ENCODE peak calls at places on chromosome 15, in eight cellular contexts. One of them, this sample, is unnamed. For H3K4me1, the result is how much of the 10 kb centered on the place peaks cover.

GRCh38 chr15:66573719-66574641 is 8.2 kb upstream of the LCTL start:
- DNase-seq in tibial artery: no peak
- DNase-seq in CD4-positive, alpha-beta memory T cell: no peak
- DNase-seq in HepG2: no peak
- DNase-seq in A549: no peak
- DNase-seq in mammary epithelial cell: no peak
- DNase-seq in thyroid gland: no peak
- DNase-seq in cardiac muscle cell: peak
- DNase-seq in this sample: peak

GRCh38 chr15:35218215-35218614 is 133.1 kb upstream of the NANOGP8 start:
- DNase-seq in tibial artery: no peak
- DNase-seq in CD4-positive, alpha-beta memory T cell: no peak
- DNase-seq in HepG2: peak
- DNase-seq in A549: no peak
- DNase-seq in mammary epithelial cell: no peak
- DNase-seq in thyroid gland: no peak
- DNase-seq in cardiac muscle cell: no peak
- DNase-seq in this sample: no peak

GRCh38 chr15:25093455-25094029 is 138.8 kb downstream of the SNRPN start:
- DNase-seq in tibial artery: no peak
- DNase-seq in CD4-positive, alpha-beta memory T cell: no peak
- DNase-seq in HepG2: no peak
- DNase-seq in A549: no peak
- DNase-seq in mammary epithelial cell: no peak
- DNase-seq in thyroid gland: no peak
- DNase-seq in cardiac muscle cell: no peak
- DNase-seq in this sample: no peak

GRCh38 chr15:85485956-85486567 is 105.7 kb downstream of the AKAP13 start:
- DNase-seq in tibial artery: peak
- DNase-seq in CD4-positive, alpha-beta memory T cell: peak
- DNase-seq in HepG2: peak
- DNase-seq in A549: peak
- DNase-seq in mammary epithelial cell: peak
- DNase-seq in thyroid gland: peak
- DNase-seq in cardiac muscle cell: peak
- DNase-seq in this sample: no peak

GRCh38 chr15:69285834-69286233 is 12.9 kb upstream of the PAQR5 start:
- DNase-seq in tibial artery: no peak
- DNase-seq in CD4-positive, alpha-beta memory T cell: no peak
- DNase-seq in HepG2: no peak
- DNase-seq in A549: no peak
- DNase-seq in mammary epithelial cell: no peak
- DNase-seq in thyroid gland: no peak
- DNase-seq in cardiac muscle cell: no peak
- DNase-seq in this sample: no peak

GRCh38 chr15:54659668-54660067 is 537.1 kb downstream of the RSL24D1 start:
- DNase-seq in tibial artery: no peak
- DNase-seq in CD4-positive, alpha-beta memory T cell: no peak
- DNase-seq in HepG2: no peak
- DNase-seq in A549: no peak
- DNase-seq in mammary epithelial cell: no peak
- DNase-seq in thyroid gland: no peak
- DNase-seq in cardiac muscle cell: no peak
- DNase-seq in this sample: no peak

GRCh38 chr15:88686166-88686565 is 47.4 kb downstream of the ISG20 start:
- DNase-seq in tibial artery: no peak
- DNase-seq in CD4-positive, alpha-beta memory T cell: no peak
- DNase-seq in HepG2: no peak
- DNase-seq in A549: no peak
- DNase-seq in mammary epithelial cell: no peak
- DNase-seq in thyroid gland: no peak
- DNase-seq in cardiac muscle cell: no peak
- DNase-seq in this sample: no peak

GRCh38 chr15:35925634-35926380 is 379.8 kb upstream of the DPH6 start:
- DNase-seq in tibial artery: no peak
- DNase-seq in CD4-positive, alpha-beta memory T cell: no peak
- DNase-seq in HepG2: no peak
- DNase-seq in A549: peak
- DNase-seq in mammary epithelial cell: peak
- DNase-seq in thyroid gland: no peak
- DNase-seq in cardiac muscle cell: peak
- DNase-seq in this sample: no peak

GRCh38 chr15:43625086-43625485 is 6.5 kb upstream of the STRC start:
- DNase-seq in tibial artery: no peak
- DNase-seq in CD4-positive, alpha-beta memory T cell: no peak
- DNase-seq in HepG2: no peak
- DNase-seq in A549: no peak
- DNase-seq in mammary epithelial cell: no peak
- DNase-seq in thyroid gland: no peak
- DNase-seq in cardiac muscle cell: no peak
- DNase-seq in this sample: no peak

GRCh38 chr15:93025625-93025982 is 63.4 kb downstream of the RGMA start:
- DNase-seq in tibial artery: no peak
- DNase-seq in CD4-positive, alpha-beta memory T cell: no peak
- DNase-seq in HepG2: no peak
- DNase-seq in A549: no peak
- DNase-seq in mammary epithelial cell: no peak
- DNase-seq in thyroid gland: no peak
- DNase-seq in cardiac muscle cell: no peak
- DNase-seq in this sample: no peak

GRCh38 chr15:53830707-53831386 is 71.4 kb upstream of the WDR72 start:
- DNase-seq in tibial artery: no peak
- DNase-seq in CD4-positive, alpha-beta memory T cell: no peak
- DNase-seq in HepG2: peak
- DNase-seq in A549: no peak
- DNase-seq in mammary epithelial cell: no peak
- DNase-seq in thyroid gland: no peak
- DNase-seq in cardiac muscle cell: no peak
- DNase-seq in this sample: no peak

GRCh38 chr15:22895465-22896190 is 57.2 kb downstream of the NIPA2 start:
- DNase-seq in tibial artery: no peak
- DNase-seq in CD4-positive, alpha-beta memory T cell: no peak
- DNase-seq in HepG2: no peak
- DNase-seq in A549: peak
- DNase-seq in mammary epithelial cell: peak
- DNase-seq in thyroid gland: no peak
- DNase-seq in cardiac muscle cell: no peak
- DNase-seq in this sample: no peak

GRCh38 chr15:63198315-63198714 is 8.9 kb downstream of the RAB8B start:
- DNase-seq in tibial artery: no peak
- DNase-seq in CD4-positive, alpha-beta memory T cell: no peak
- DNase-seq in HepG2: no peak
- DNase-seq in A549: no peak
- DNase-seq in mammary epithelial cell: no peak
- DNase-seq in thyroid gland: no peak
- DNase-seq in cardiac muscle cell: peak
- DNase-seq in this sample: no peak

GRCh38 chr15:48644827-48645557 is 517 bp downstream of the FBN1 start:
- DNase-seq in tibial artery: peak
- DNase-seq in CD4-positive, alpha-beta memory T cell: no peak
- DNase-seq in HepG2: no peak
- DNase-seq in A549: peak
- DNase-seq in mammary epithelial cell: peak
- DNase-seq in thyroid gland: peak
- DNase-seq in cardiac muscle cell: peak
- DNase-seq in this sample: peak

GRCh38 chr15:81222007-81222406 is 25.3 kb downstream of the IL16 start:
- DNase-seq in tibial artery: no peak
- DNase-seq in CD4-positive, alpha-beta memory T cell: no peak
- DNase-seq in HepG2: no peak
- DNase-seq in A549: no peak
- DNase-seq in mammary epithelial cell: no peak
- DNase-seq in thyroid gland: no peak
- DNase-seq in cardiac muscle cell: no peak
- DNase-seq in this sample: no peak

DNA sequence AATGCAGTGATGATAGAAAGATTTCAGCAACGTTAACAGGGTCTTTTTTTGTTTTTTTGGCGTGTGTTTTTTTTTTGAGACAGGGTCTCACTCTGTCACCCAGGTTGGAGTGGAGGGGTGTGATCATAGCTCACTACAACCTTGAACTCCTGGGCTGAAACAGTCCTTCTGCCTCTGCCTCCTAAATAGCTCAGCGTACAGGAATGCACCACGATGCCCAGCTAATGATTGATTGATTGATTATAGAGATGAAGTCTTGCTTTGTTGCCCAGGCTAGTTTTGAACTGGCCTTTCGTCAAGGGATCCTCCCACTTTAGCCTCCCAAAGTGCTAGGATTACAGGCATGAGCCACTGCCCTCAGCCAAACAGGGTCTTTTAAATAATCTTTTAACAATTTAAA is 7.0 kb downstream of the CHP1 start:
- DNase-seq in tibial artery: no peak
- DNase-seq in CD4-positive, alpha-beta memory T cell: no peak
- DNase-seq in HepG2: peak
- DNase-seq in A549: no peak
- DNase-seq in mammary epithelial cell: no peak
- DNase-seq in thyroid gland: no peak
- DNase-seq in cardiac muscle cell: no peak
- DNase-seq in this sample: no peak
- H3K4me3 ChIP-seq in tibial artery: no peak
- H3K4me3 ChIP-seq in CD4-positive, alpha-beta memory T cell: no peak
- H3K4me3 ChIP-seq in HepG2: no peak
- H3K4me3 ChIP-seq in A549: no peak
- H3K4me3 ChIP-seq in mammary epithelial cell: no peak
- H3K4me3 ChIP-seq in thyroid gland: no peak
- H3K4me3 ChIP-seq in cardiac muscle cell: no peak
- H3K4me3 ChIP-seq in this sample: no peak

GRCh38 chr15:77068633-77069032 is 2.3 kb downstream of the TSPAN3 start:
- DNase-seq in tibial artery: no peak
- DNase-seq in CD4-positive, alpha-beta memory T cell: no peak
- DNase-seq in HepG2: no peak
- DNase-seq in A549: no peak
- DNase-seq in mammary epithelial cell: no peak
- DNase-seq in thyroid gland: no peak
- DNase-seq in cardiac muscle cell: no peak
- DNase-seq in this sample: no peak
- H3K4me1 ChIP-seq in tibial artery: under half
- H3K4me1 ChIP-seq in CD4-positive, alpha-beta memory T cell: under half
- H3K4me1 ChIP-seq in HepG2: half or more
- H3K4me1 ChIP-seq in A549: half or more
- H3K4me1 ChIP-seq in mammary epithelial cell: under half
- H3K4me1 ChIP-seq in thyroid gland: half or more
- H3K4me1 ChIP-seq in cardiac muscle cell: under half
- H3K4me1 ChIP-seq in this sample: under half

GRCh38 chr15:100570282-100570681 is 31.7 kb downstream of the LINS1 start:
- DNase-seq in tibial artery: no peak
- DNase-seq in CD4-positive, alpha-beta memory T cell: no peak
- DNase-seq in HepG2: no peak
- DNase-seq in A549: peak
- DNase-seq in mammary epithelial cell: no peak
- DNase-seq in thyroid gland: no peak
- DNase-seq in cardiac muscle cell: peak
- DNase-seq in this sample: no peak
- H3K27ac ChIP-seq in tibial artery: no peak
- H3K27ac ChIP-seq in CD4-positive, alpha-beta memory T cell: peak
- H3K27ac ChIP-seq in HepG2: no peak
- H3K27ac ChIP-seq in A549: no peak
- H3K27ac ChIP-seq in mammary epithelial cell: no peak
- H3K27ac ChIP-seq in thyroid gland: no peak
- H3K27ac ChIP-seq in cardiac muscle cell: no peak
- H3K27ac ChIP-seq in this sample: peak

DNA sequence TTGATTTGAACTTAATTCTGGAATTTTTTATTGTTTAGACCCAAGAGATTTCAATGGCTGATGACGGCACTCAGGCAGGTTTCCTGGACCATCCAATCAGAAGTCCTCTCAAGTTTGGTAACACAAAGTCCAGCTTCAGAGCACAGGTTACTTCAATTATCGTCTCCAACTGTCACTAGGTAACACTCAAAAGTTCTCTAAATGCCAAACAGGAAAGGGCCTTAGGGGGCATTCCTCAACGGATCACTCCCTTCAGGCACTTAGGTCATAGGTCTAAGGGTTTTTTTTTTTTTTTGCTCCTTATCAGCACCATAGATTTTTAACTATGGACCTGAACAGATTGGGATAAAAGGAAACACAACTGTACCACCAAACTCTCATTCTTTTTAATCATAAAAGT is 85.8 kb downstream of the MEIS2 start:
- DNase-seq in tibial artery: no peak
- DNase-seq in CD4-positive, alpha-beta memory T cell: no peak
- DNase-seq in HepG2: no peak
- DNase-seq in A549: no peak
- DNase-seq in mammary epithelial cell: no peak
- DNase-seq in thyroid gland: no peak
- DNase-seq in cardiac muscle cell: no peak
- DNase-seq in this sample: no peak
- H3K4me3 ChIP-seq in tibial artery: no peak
- H3K4me3 ChIP-seq in CD4-positive, alpha-beta memory T cell: no peak
- H3K4me3 ChIP-seq in HepG2: no peak
- H3K4me3 ChIP-seq in A549: no peak
- H3K4me3 ChIP-seq in mammary epithelial cell: no peak
- H3K4me3 ChIP-seq in thyroid gland: no peak
- H3K4me3 ChIP-seq in cardiac muscle cell: no peak
- H3K4me3 ChIP-seq in this sample: no peak

GRCh38 chr15:61571026-61571425 is 341.9 kb upstream of the RORA start:
- DNase-seq in tibial artery: no peak
- DNase-seq in CD4-positive, alpha-beta memory T cell: no peak
- DNase-seq in HepG2: no peak
- DNase-seq in A549: no peak
- DNase-seq in mammary epithelial cell: no peak
- DNase-seq in thyroid gland: peak
- DNase-seq in cardiac muscle cell: no peak
- DNase-seq in this sample: no peak

GRCh38 chr15:61575597-61575996 is 346.5 kb upstream of the RORA start:
- DNase-seq in tibial artery: no peak
- DNase-seq in CD4-positive, alpha-beta memory T cell: no peak
- DNase-seq in HepG2: no peak
- DNase-seq in A549: no peak
- DNase-seq in mammary epithelial cell: no peak
- DNase-seq in thyroid gland: no peak
- DNase-seq in cardiac muscle cell: no peak
- DNase-seq in this sample: no peak
- H3K4me1 ChIP-seq in tibial artery: under half
- H3K4me1 ChIP-seq in CD4-positive, alpha-beta memory T cell: under half
- H3K4me1 ChIP-seq in HepG2: under half
- H3K4me1 ChIP-seq in A549: under half
- H3K4me1 ChIP-seq in mammary epithelial cell: under half
- H3K4me1 ChIP-seq in thyroid gland: under half
- H3K4me1 ChIP-seq in cardiac muscle cell: under half
- H3K4me1 ChIP-seq in this sample: under half

This sample was measured in right cardiac atrium.